ENCODE peak calls at places on chromosome 7, in nine cellular contexts. A is body of pancreas, T is MM.1S, Z is thoracic aorta, X is upper lobe of right lung, Q is psoas muscle, H is heart left ventricle, W is A549, D is heart right ventricle. L is an unnamed sample. For H3K4me1, the result is how much of the 10 kb centered on the place peaks cover.

GRCh38 chr7:32879460-32879859 is 12.1 kb downstream of the KBTBD2 start:
- DNase-seq in D (no peak), H (no peak), Z (no peak), A (no peak), W (no peak), X (no peak), Q (no peak), T (no peak), L (no peak)

GRCh38 chr7:115838829-115839228 is 191.7 kb downstream of the TFEC start:
- DNase-seq in W (no peak), A (no peak), T (no peak), Z (no peak), H (no peak), Q (no peak), D (no peak), X (no peak), L (no peak)

GRCh38 chr7:18607025-18607424 is 111.5 kb downstream of the HDAC9 start:
- DNase-seq in H (no peak), T (no peak), X (no peak), D (no peak), Z (no peak), Q (no peak), W (no peak), A (no peak), L (no peak)

GRCh38 chr7:148031019-148031418 is 559.5 kb upstream of the C7orf33 start:
- DNase-seq in T (no peak), Q (no peak), A (no peak), X (no peak), W (no peak), Z (no peak), H (no peak), D (no peak), L (no peak)

GRCh38 chr7:97819161-97819560 is 53.0 kb downstream of the ASNS start:
- DNase-seq in T (no peak), Q (no peak), H (no peak), X (no peak), W (no peak), Z (no peak), A (no peak), D (no peak), L (no peak)

GRCh38 chr7:131221061-131221460 is 106.6 kb upstream of the MKLN1 start:
- DNase-seq in Q (no peak), X (no peak), H (no peak), D (no peak), A (no peak), Z (no peak), W (no peak), T (no peak), L (no peak)

GRCh38 chr7:134593530-134594392 is 44.9 kb downstream of the AKR1B15 start:
- DNase-seq in Q (peak), W (peak), T (no peak), Z (peak), X (no peak), A (peak), H (peak), D (peak), L (peak)

GRCh38 chr7:7122033-7122478 is 60.3 kb upstream of the C1GALT1 start:
- DNase-seq in W (no peak), T (no peak), X (no peak), H (no peak), Q (no peak), Z (no peak), D (no peak), A (no peak), L (no peak)

GRCh38 chr7:155597753-155598140 is 46.7 kb upstream of the RBM33 start:
- DNase-seq in T (no peak), A (peak), W (no peak), Z (no peak), D (no peak), X (no peak), H (no peak), Q (no peak), L (no peak)

GRCh38 chr7:47582748-47583740 is 1.1 kb upstream of the TNS3 start:
- DNase-seq in D (no peak), Q (no peak), T (no peak), W (no peak), H (no peak), X (no peak), Z (no peak), A (no peak), L (no peak)

GRCh38 chr7:135147341-135147898 is 452 bp upstream of the TMEM140 start:
- DNase-seq in Z (no peak), X (no peak), Q (no peak), A (no peak), T (peak), H (no peak), D (peak), W (no peak), L (no peak)

GRCh38 chr7:71775648-71776047 is 636.5 kb downstream of the CALN1 start:
- DNase-seq in H (no peak), Q (no peak), W (no peak), T (no peak), D (no peak), Z (no peak), X (no peak), A (no peak), L (no peak)

GRCh38 chr7:151876899-151877777 is at the start of gene PRKAG2:
- DNase-seq in Z (peak), H (peak), X (peak), A (peak), T (peak), W (peak), D (peak), Q (peak), L (peak)

GRCh38 chr7:33873518-33873917 is 31.8 kb upstream of the BMPER start:
- DNase-seq in Z (no peak), W (no peak), X (no peak), Q (no peak), D (no peak), T (no peak), A (no peak), H (no peak), L (no peak)

GRCh38 chr7:52719677-52720076 is 315.8 kb upstream of the POM121L12 start:
- DNase-seq in T (peak), W (no peak), A (no peak), Z (no peak), D (no peak), X (no peak), Q (no peak), H (no peak), L (no peak)

GRCh38 chr7:16754869-16755317 is 1.3 kb downstream of the TSPAN13 start:
- DNase-seq in D (no peak), X (no peak), W (no peak), T (no peak), Q (no peak), H (no peak), A (peak), Z (no peak), L (no peak)

GRCh38 chr7:116173051-116174028 is 37.0 kb upstream of the TES start:
- DNase-seq in W (peak), Q (no peak), A (no peak), X (no peak), D (peak), H (no peak), T (peak), Z (no peak), L (no peak)

GRCh38 chr7:30665449-30665848 is 16.8 kb downstream of the CRHR2 start:
- DNase-seq in A (no peak), H (no peak), W (no peak), D (no peak), Q (no peak), Z (no peak), T (no peak), X (no peak), L (no peak)

GRCh38 chr7:105649727-105650381 is 68.6 kb upstream of the EFCAB10 start:
- DNase-seq in D (no peak), A (no peak), Z (no peak), H (no peak), T (no peak), Q (no peak), W (no peak), X (no peak), L (no peak)

GRCh38 chr7:43700646-43701501 is 28.4 kb downstream of the COA1 start:
- DNase-seq in H (no peak), D (no peak), X (no peak), A (no peak), Z (no peak), W (no peak), Q (no peak), T (no peak), L (no peak)

GRCh38 chr7:134513169-134513752 is 14.1 kb upstream of the AKR1B10 start:
- DNase-seq in X (no peak), Z (no peak), T (peak), Q (no peak), A (peak), D (peak), H (no peak), W (peak), L (no peak)

GRCh38 chr7:113291058-113291457 is 172.7 kb upstream of the SMIM30 start:
- DNase-seq in Z (no peak), W (no peak), Q (no peak), X (no peak), T (no peak), A (no peak), H (peak), D (no peak), L (no peak)

GRCh38 chr7:113292105-113292504 is 173.8 kb upstream of the SMIM30 start:
- DNase-seq in W (no peak), X (no peak), D (no peak), Z (no peak), Q (no peak), A (no peak), H (no peak), T (no peak), L (no peak)

GRCh38 chr7:113285411-113285810 is 167.1 kb upstream of the SMIM30 start:
- DNase-seq in W (no peak), T (no peak), H (no peak), A (no peak), Z (no peak), X (no peak), D (no peak), Q (no peak), L (no peak)

GRCh38 chr7:113283861-113284260 is 165.5 kb upstream of the SMIM30 start:
- DNase-seq in T (no peak), X (no peak), Q (no peak), W (no peak), A (no peak), D (no peak), H (no peak), Z (no peak), L (no peak)

DNA sequence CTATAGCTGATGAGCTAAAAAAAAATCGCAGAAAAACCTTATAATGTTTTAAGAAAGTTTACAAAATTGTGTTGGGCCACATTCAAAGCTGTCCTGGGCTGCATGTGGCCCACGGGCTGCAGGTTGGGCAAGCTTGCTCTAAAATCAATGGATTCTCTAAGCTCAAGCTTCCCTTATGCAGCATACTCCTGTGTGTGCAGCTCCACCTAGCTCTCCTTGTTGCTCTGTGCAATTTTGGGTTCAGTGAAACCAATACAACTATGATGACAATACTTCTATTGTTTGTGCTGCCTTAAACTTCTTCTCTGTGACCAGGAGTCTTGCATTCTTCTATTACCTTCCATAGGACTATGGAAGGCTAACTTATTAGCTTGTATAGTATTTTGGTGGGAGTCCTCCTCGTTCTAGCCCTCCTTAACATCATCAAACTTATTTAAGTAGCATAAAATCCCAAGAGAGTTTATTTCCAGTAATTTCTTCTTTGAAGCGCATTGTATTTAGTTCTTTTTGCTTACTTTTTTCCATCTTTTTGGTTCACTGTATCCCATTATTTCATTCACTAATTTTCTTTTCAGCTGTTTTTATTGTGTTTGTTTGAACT is 170.9 kb upstream of the SMIM30 start:
- DNase-seq in W (no peak), D (no peak), Q (no peak), Z (no peak), H (no peak), T (peak), A (peak), X (no peak), L (no peak)
- TF ChIP-seq CTCF in W (no peak), D (peak), Q (peak), Z (no peak), H (peak), T (peak), A (peak), X (no peak), L (no peak)

DNA sequence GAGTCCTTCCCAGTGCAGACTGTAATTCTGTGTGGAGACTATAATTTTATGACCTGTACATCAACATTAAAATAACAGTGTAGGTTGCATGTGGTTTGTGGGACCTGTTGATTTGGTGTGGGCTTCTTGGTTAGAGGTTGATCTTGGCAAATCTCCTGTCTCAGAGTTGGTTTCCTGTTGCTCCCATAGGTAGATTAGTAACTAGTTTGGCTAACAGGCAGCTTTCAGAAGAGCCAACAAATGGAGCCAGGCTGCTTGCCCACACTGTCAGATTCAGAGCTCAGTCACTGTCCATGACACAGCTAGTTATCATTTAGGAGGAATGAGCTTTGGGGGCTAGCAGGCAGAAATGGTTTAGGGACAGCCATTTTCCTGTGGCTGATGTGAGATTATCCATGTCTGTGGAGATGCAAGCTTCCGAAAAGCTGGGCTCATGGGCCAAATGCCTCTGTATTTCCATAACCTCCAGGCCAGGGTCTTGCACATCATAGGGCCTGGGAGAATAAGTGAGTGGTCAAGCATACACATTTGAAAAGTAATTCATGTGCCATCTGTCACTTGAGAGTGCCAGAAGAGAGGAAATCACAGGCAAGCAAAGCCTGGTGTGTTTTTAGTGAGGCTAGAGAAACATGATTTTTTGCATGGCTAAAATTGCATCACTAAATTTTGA is 33.4 kb downstream of the CCM2 start:
- DNase-seq in T (no peak), X (no peak), Z (no peak), H (no peak), D (no peak), A (no peak), Q (no peak), W (no peak), L (no peak)
- H3K4me1 ChIP-seq in T (under half), X (under half), Z (under half), H (under half), D (under half), A (under half), Q (under half), W (under half), L (under half)

GRCh38 chr7:38169862-38170261 is 8.2 kb upstream of the STARD3NL start:
- DNase-seq in D (no peak), Z (peak), Q (no peak), X (no peak), A (peak), H (peak), W (peak), T (no peak), L (no peak)
- H3K27ac ChIP-seq in D (no peak), Z (no peak), Q (no peak), X (no peak), A (no peak), H (no peak), W (no peak), T (no peak), L (no peak)

DNA sequence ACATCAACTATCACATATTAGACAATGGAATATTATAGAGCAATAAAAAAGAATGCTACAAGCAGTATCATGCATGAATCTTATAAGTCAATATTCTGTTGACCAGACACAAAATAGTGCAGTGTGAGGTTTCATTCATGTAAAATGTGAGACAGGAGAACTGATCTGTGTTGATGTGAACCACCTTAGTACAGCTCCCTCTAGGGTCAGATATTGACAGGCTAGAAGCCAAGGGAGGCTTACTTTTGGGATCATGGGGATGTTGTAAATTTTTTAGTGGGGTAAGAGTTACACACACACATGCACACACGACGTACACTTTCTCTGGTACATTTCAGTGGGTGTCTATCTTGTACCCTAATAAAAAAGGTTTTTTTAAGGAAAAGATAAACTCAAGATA is 231.6 kb upstream of the FOXK1 start:
- DNase-seq in D (no peak), W (no peak), X (no peak), T (no peak), Z (no peak), H (no peak), A (no peak), Q (no peak), L (no peak)
- TF ChIP-seq CTCF in D (no peak), W (no peak), X (no peak), T (no peak), Z (no peak), H (no peak), A (no peak), Q (no peak), L (no peak)

DNA sequence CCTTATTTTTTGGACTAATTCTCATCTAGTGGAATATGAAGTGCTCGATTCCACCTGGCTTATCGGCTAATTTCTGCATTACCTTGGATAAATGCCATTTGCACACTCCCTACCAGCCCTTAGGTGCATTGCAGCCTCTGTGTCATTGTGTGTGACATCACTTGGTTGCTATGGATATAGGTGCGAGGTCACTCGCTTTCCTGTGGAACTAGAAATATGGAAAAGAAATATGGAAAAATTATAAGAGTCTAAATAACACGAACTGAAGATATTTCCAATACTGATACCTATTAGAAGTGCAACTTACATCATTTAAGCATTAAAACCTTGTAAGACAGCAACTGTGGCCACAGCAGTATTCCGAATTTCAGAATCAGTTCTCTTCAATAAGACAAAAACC is 2.0 kb downstream of the YWHAG start:
- DNase-seq in H (no peak), X (no peak), D (no peak), T (no peak), Q (no peak), Z (no peak), W (no peak), A (peak), L (no peak)
- H3K4me1 ChIP-seq in H (under half), X (under half), D (under half), T (under half), Q (half or more), Z (half or more), W (under half), A (half or more), L (under half)

GRCh38 chr7:77714195-77714594 is 17.9 kb downstream of the RSBN1L start:
- DNase-seq in X (no peak), Q (no peak), Z (no peak), H (no peak), W (no peak), T (no peak), A (no peak), D (no peak), L (no peak)
- H3K27ac ChIP-seq in X (no peak), Q (no peak), Z (no peak), H (no peak), W (no peak), T (no peak), A (no peak), D (no peak), L (no peak)

GRCh38 chr7:85931919-85932318 is 711.8 kb upstream of the GRM3 start:
- DNase-seq in Q (no peak), D (no peak), T (no peak), H (no peak), A (no peak), Z (no peak), X (no peak), W (no peak), L (no peak)

GRCh38 chr7:85924062-85924461 is 719.6 kb upstream of the GRM3 start:
- DNase-seq in H (no peak), W (no peak), T (no peak), Z (no peak), A (no peak), X (no peak), Q (no peak), D (no peak), L (no peak)

GRCh38 chr7:85927226-85927625 is 716.5 kb upstream of the GRM3 start:
- DNase-seq in D (no peak), T (no peak), A (no peak), Z (no peak), W (no peak), Q (no peak), X (no peak), H (no peak), L (no peak)

DNA sequence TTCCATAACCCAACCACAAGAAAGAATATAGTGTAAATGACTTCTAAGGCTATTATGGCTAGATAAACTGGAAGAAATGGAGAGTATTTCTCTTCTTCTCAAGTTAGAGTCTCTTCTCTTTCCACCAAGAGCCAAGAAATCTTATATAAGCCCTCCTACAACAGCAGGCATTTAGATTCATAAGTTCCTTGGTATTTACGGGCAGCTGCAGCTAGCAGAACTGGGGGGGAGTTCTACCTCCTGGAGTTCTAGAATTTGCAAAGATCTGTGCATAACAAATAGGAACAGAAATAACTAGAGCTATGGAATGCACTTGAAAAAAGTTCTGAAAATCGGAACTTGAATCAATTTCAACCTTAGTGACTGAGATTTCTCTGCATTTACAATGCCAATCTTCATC is 715.2 kb upstream of the GRM3 start:
- DNase-seq in W (no peak), Q (no peak), H (no peak), X (no peak), T (no peak), A (no peak), D (no peak), Z (no peak), L (no peak)
- TF ChIP-seq CTCF in W (no peak), Q (no peak), H (no peak), X (no peak), T (no peak), A (no peak), D (no peak), Z (no peak), L (no peak)

GRCh38 chr7:128404143-128404681 is 5.6 kb downstream of the IMPDH1 start:
- DNase-seq in A (no peak), D (no peak), W (no peak), X (no peak), H (no peak), Q (no peak), Z (no peak), T (no peak), L (no peak)
- H3K4me1 ChIP-seq in A (under half), D (under half), W (under half), X (under half), H (under half), Q (under half), Z (under half), T (under half), L (under half)

GRCh38 chr7:108234981-108235450 is 104.9 kb upstream of the LAMB4 start:
- DNase-seq in H (no peak), Q (no peak), Z (no peak), T (peak), A (no peak), D (no peak), X (no peak), W (no peak), L (no peak)
- H3K27ac ChIP-seq in H (no peak), Q (no peak), Z (no peak), T (no peak), A (peak), D (no peak), X (no peak), W (peak), L (no peak)

L was measured in lower lobe of right lung.